ENCODE peak calls at places on chromosomes 7 and 10, in four cellular contexts. P is HFF-Myc, O is fibroblast of pulmonary artery, Y is upper lobe of right lung. U is an unnamed sample.

GRCh38 chr10:24811906-24812305 is 88.2 kb upstream of the ARHGAP21 start:
- DNase-seq in P (no peak), O (no peak), Y (no peak), U (no peak)

GRCh38 chr7:88219781-88220747 is at the start of gene SRI:
- DNase-seq in P (peak), O (peak), Y (peak), U (peak)

GRCh38 chr10:5284311-5285057 is 80.3 kb upstream of the UCN3 start:
- DNase-seq in P (no peak), O (peak), Y (no peak), U (no peak)

GRCh38 chr7:100944138-100944537 is 5.2 kb upstream of the MUC3A start:
- DNase-seq in P (no peak), O (no peak), Y (no peak), U (no peak)

GRCh38 chr10:100999742-101000601 is at the start of gene LZTS2:
- DNase-seq in P (no peak), O (no peak), Y (no peak), U (no peak)

GRCh38 chr7:68176974-68177373 is 1180.3 kb downstream of the TYW1 start:
- DNase-seq in P (no peak), O (peak), Y (no peak), U (no peak)

GRCh38 chr7:106895246-106895864 is 30.3 kb downstream of the PIK3CG start:
- DNase-seq in P (no peak), O (no peak), Y (no peak), U (no peak)

GRCh38 chr10:77504870-77505257 is 132.7 kb downstream of the KCNMA1 start:
- DNase-seq in P (no peak), O (no peak), Y (no peak), U (peak)

GRCh38 chr7:98283127-98283886 is 1.8 kb downstream of the BRI3 start:
- DNase-seq in P (no peak), O (peak), Y (peak), U (no peak)

GRCh38 chr7:20030915-20031362 is 186.2 kb downstream of the MACC1 start:
- DNase-seq in P (no peak), O (peak), Y (no peak), U (no peak)

GRCh38 chr10:74955796-74956195 is 129.4 kb downstream of the KAT6B start:
- DNase-seq in P (no peak), O (peak), Y (no peak), U (no peak)

DNA sequence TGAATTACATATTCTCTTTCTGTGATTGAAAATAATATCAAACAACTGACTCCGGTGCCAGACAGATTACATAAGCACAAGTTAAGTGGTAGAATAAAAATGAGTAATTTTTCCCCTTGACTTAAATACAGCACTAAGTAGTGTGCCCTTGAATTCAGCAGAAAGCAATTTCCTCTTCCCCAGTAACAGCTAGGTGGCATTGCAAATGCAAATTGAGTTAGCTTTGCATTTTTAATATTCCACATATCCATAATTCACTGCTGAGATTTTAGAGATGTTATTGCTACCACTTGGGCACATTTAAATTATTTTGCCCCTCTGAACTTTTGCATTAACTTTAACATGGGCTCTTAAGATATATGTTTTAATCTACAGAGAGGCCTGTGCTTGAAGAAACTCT is 89.8 kb upstream of the NPVF start:
- DNase-seq in P (no peak), O (no peak), Y (no peak), U (no peak)
- TF ChIP-seq CTCF in P (no peak), O (no peak), Y (no peak), U (no peak)

GRCh38 chr7:27172388-27172774 is 1.7 kb downstream of the HOXA10 start:
- DNase-seq in P (no peak), O (no peak), Y (peak), U (peak)

GRCh38 chr7:27170936-27171635 is 3.0 kb downstream of the HOXA10 start:
- DNase-seq in P (no peak), O (no peak), Y (peak), U (peak)

GRCh38 chr7:27169658-27170493 is 4.2 kb downstream of the HOXA10 start:
- DNase-seq in P (no peak), O (no peak), Y (peak), U (peak)

GRCh38 chr7:27171636-27172387 is 2.3 kb downstream of the HOXA10 start:
- DNase-seq in P (no peak), O (no peak), Y (peak), U (peak)

GRCh38 chr7:27170494-27170811 is 3.7 kb downstream of the HOXA10 start:
- DNase-seq in P (no peak), O (no peak), Y (no peak), U (no peak)
- H3K4me3 ChIP-seq in P (peak), O (no peak), Y (no peak), U (peak)

DNA sequence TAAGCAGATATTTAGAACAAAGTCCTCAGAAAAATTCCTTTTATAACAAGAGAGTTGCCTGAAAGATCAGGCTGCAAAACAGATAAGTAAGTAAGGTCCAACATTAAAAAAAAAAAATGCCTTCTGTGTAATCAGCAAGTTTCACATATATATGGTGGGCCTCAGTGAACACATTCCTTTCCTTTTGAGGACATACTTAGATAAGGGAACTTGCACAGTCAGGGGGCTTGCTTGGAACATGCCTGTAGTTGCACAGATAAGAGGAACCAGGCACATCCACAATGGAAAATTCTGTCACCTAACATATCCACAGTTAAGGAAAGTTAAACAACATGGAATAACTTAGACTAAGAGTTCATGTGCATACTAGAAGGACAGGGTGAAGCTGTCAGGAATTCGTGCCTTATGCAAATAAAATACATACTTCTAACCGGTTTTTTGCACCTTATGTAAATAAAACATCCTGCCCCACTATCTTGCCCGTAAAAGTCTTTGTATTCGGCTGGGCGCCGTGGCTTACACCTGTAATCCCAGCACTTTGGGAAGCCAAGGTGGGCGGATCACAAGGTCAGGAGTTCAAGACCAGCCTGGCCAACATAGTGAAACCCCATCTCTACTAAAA is 257.3 kb downstream of the ZNF33B start:
- DNase-seq in P (no peak), O (no peak), Y (no peak), U (no peak)
- TF ChIP-seq CTCF in P (no peak), O (no peak), Y (no peak), U (no peak)

GRCh38 chr10:47186941-47187340 is 113.1 kb upstream of the GDF10 start:
- DNase-seq in P (no peak), O (no peak), Y (peak), U (no peak)
- H3K4me3 ChIP-seq in P (no peak), O (no peak), Y (no peak), U (no peak)

U was measured in RWPE2.